ENCODE peak calls at places on chromosomes 3 and 15, in four cellular contexts. W, P, R and X are unnamed samples.

GRCh38 chr3:16132926-16133325 is 41.6 kb upstream of the GALNT15 start:
- DNase-seq in P (peak), R (no peak), W (no peak), X (peak)

GRCh38 chr3:51434746-51435323 is 43.8 kb downstream of the RBM15B start:
- DNase-seq in R (no peak), W (no peak), P (peak), X (peak)

GRCh38 chr3:127214990-127215389 is 22.1 kb downstream of the PRR23E start:
- DNase-seq in P (peak), R (no peak), W (no peak), X (no peak)

GRCh38 chr15:63985221-63986184 is 60.8 kb downstream of the DAPK2 start:
- DNase-seq in P (no peak), R (no peak), W (peak), X (no peak)

GRCh38 chr15:45364271-45364670 is 14.1 kb downstream of the GATM start:
- DNase-seq in W (no peak), P (no peak), R (no peak), X (no peak)

GRCh38 chr15:56428821-56429458 is 36.0 kb downstream of the MNS1 start:
- DNase-seq in R (peak), W (no peak), P (peak), X (no peak)

GRCh38 chr15:43383070-43383469 is 12.2 kb downstream of the TUBGCP4 start:
- DNase-seq in W (no peak), P (no peak), R (no peak), X (no peak)

GRCh38 chr15:56734013-56734625 is 810 bp upstream of the ZNF280D start:
- DNase-seq in W (no peak), R (no peak), P (no peak), X (no peak)

GRCh38 chr15:92882697-92883642 is 17.2 kb upstream of the CHD2 start:
- DNase-seq in W (peak), P (no peak), R (no peak), X (no peak)

GRCh38 chr3:157261000-157261399 is 101.1 kb upstream of the CCNL1 start:
- DNase-seq in W (no peak), P (no peak), R (no peak), X (peak)

GRCh38 chr15:77622212-77622941 is 10.3 kb downstream of the LINGO1 start:
- DNase-seq in R (no peak), W (no peak), P (no peak), X (no peak)

GRCh38 chr15:70197945-70198361 is 100.2 kb upstream of the TLE3 start:
- DNase-seq in P (no peak), R (no peak), W (no peak), X (no peak)

GRCh38 chr3:129576514-129577345 is 29.7 kb downstream of the PLXND1 start:
- DNase-seq in P (no peak), R (no peak), W (peak), X (no peak)

GRCh38 chr15:33324609-33325008 is 13.8 kb downstream of the RYR3 start:
- DNase-seq in W (no peak), R (no peak), P (no peak), X (no peak)

GRCh38 chr3:110419096-110419495 is 652.5 kb upstream of the NECTIN3 start:
- DNase-seq in W (no peak), R (no peak), P (peak), X (no peak)

GRCh38 chr3:141913150-141913811 is 36.8 kb downstream of the ATP1B3 start:
- DNase-seq in P (peak), R (peak), W (no peak), X (peak)

GRCh38 chr3:170317954-170318353 is 39.6 kb upstream of the SKIL start:
- DNase-seq in W (no peak), P (no peak), R (no peak), X (no peak)

GRCh38 chr15:36756707-36757106 is 177.3 kb downstream of the CDIN1 start:
- DNase-seq in R (no peak), W (no peak), P (no peak), X (no peak)

DNA sequence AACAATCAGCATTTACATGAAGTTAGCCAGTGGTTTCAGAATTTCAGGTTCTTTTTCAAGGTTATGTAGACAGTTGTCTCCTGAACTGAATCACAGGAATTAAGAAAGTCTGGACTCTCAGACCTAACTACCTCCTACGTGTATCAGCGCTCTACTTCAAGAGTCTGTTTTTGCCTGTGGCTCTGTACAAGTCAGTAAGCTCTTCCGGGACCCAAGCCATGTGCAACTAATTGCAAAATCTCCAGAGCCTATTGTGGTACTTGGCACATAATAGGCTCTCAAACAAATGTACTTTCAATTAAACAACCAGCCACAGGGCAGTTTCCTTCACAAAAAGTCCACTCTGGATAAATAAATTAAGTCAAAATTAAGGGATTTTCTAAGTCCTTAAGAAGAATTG is 414.2 kb downstream of the PDCD6IP start:
- DNase-seq in R (peak), W (no peak), P (peak), X (peak)
- H3K4me3 ChIP-seq in R (no peak), W (no peak), P (no peak), X (no peak)

GRCh38 chr3:12483364-12483763 is 916 bp upstream of the TSEN2 start:
- DNase-seq in R (no peak), W (no peak), P (peak), X (no peak)
- H3K4me3 ChIP-seq in R (no peak), W (peak), P (peak), X (no peak)

GRCh38 chr3:30665539-30665938 is 59.1 kb downstream of the TGFBR2 start:
- DNase-seq in W (no peak), P (peak), R (no peak), X (no peak)
- H3K4me3 ChIP-seq in W (no peak), P (no peak), R (no peak), X (no peak)

GRCh38 chr3:17749281-17749680 is 6.8 kb upstream of the TBC1D5 start:
- DNase-seq in W (no peak), P (no peak), R (no peak), X (no peak)
- H3K4me3 ChIP-seq in W (no peak), P (no peak), R (no peak), X (no peak)

GRCh38 chr15:30978328-30978727 is 13.1 kb downstream of the MTMR10 start:
- DNase-seq in W (no peak), P (no peak), R (no peak), X (no peak)

GRCh38 chr15:30979457-30979856 is 12.0 kb downstream of the MTMR10 start:
- DNase-seq in P (no peak), W (no peak), R (no peak), X (no peak)

GRCh38 chr15:30985081-30985531 is 6.3 kb downstream of the MTMR10 start:
- DNase-seq in P (peak), R (no peak), W (no peak), X (no peak)

GRCh38 chr15:30984542-30984941 is 6.9 kb downstream of the MTMR10 start:
- DNase-seq in W (no peak), R (no peak), P (peak), X (no peak)

DNA sequence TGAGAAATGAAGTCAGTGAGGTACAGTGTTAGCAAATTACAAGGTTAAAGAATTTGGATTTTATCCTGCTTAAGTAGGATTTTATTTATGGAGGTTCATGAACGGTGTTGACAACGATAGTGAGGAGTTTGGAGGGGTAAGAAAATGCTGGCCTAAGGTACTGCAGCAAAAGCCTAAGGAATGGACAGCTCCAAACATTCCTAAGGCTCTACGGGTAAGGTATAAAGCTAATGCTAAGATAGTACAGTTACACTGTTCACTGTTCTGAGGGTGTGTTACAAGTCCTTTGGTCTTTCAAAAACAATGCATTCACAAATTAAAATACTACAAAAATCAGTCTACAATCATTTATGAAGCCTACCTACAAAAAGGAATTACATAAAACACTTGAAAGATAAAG is 7.3 kb downstream of the MTMR10 start:
- DNase-seq in R (no peak), P (no peak), W (no peak), X (no peak)
- H3K4me3 ChIP-seq in R (no peak), P (no peak), W (peak), X (no peak)

GRCh38 chr3:186096295-186096694 is 12.6 kb downstream of the ETV5 start:
- DNase-seq in R (no peak), W (no peak), P (no peak), X (no peak)

GRCh38 chr3:186098740-186099139 is 10.1 kb downstream of the ETV5 start:
- DNase-seq in W (no peak), R (no peak), P (no peak), X (no peak)

GRCh38 chr3:186095584-186096061 is 13.3 kb downstream of the ETV5 start:
- DNase-seq in W (peak), R (no peak), P (no peak), X (no peak)

GRCh38 chr3:186097663-186098451 is 11.0 kb downstream of the ETV5 start:
- DNase-seq in P (peak), R (no peak), W (peak), X (peak)

DNA sequence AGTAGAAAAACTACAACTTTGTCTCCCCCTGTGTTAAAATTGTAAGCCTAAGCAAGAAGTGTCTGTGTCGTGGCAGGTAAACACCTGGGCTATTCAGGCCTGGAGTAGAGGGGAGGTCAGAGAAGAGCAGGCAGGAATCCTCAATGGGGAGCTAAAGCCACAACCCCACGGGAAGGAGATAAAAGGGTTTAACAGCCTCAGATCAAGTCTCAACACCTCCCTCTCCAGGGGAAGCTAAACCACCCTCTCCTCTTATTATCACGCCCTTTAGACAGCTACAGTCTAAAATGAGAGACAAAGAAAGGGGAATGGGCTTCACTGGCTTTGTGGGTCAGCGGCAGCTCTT is 11.6 kb downstream of the ETV5 start:
- DNase-seq in W (no peak), R (no peak), P (no peak), X (no peak)
- H3K4me3 ChIP-seq in W (peak), R (no peak), P (peak), X (no peak)